ENCODE peak calls at places on chromosome 18, in ten cellular contexts. One of them, this sample, is unnamed.

GRCh38 chr18:32470136-32470712 is 458 bp downstream of the GAREM1 start:
- DNase-seq in ovary: peak; percentile 66
- DNase-seq in IMR-90: peak; percentile 17
- DNase-seq in esophagus squamous epithelium: no peak
- DNase-seq in spleen: peak; percentile 80
- DNase-seq in uterus: peak; percentile 35
- DNase-seq in A549: peak; percentile 28
- DNase-seq in tibial nerve: no peak
- DNase-seq in NB4: peak; percentile 28
- DNase-seq in HepG2: no peak
- DNase-seq in this sample: peak; percentile 26

GRCh38 chr18:36672437-36673344 is 156.1 kb downstream of the TPGS2 start:
- DNase-seq in esophagus squamous epithelium: no peak
- DNase-seq in IMR-90: peak; percentile 67
- DNase-seq in spleen: no peak
- DNase-seq in ovary: no peak
- DNase-seq in HepG2: no peak
- DNase-seq in uterus: no peak
- DNase-seq in NB4: peak; percentile 38
- DNase-seq in A549: peak; percentile 31
- DNase-seq in tibial nerve: no peak
- DNase-seq in this sample: peak; percentile 89

GRCh38 chr18:35344736-35345459 is 678 bp upstream of the ZNF24 start:
- DNase-seq in HepG2: no peak
- DNase-seq in spleen: peak; percentile 79
- DNase-seq in NB4: no peak
- DNase-seq in uterus: no peak
- DNase-seq in ovary: peak; percentile 39
- DNase-seq in esophagus squamous epithelium: no peak
- DNase-seq in tibial nerve: no peak
- DNase-seq in IMR-90: no peak
- DNase-seq in A549: no peak
- DNase-seq in this sample: no peak

GRCh38 chr18:8610442-8610801 is 1.2 kb downstream of the RAB12 start:
- DNase-seq in ovary: no peak
- DNase-seq in tibial nerve: no peak
- DNase-seq in A549: no peak
- DNase-seq in uterus: no peak
- DNase-seq in NB4: peak; percentile 40
- DNase-seq in spleen: no peak
- DNase-seq in HepG2: no peak
- DNase-seq in IMR-90: peak; percentile 19
- DNase-seq in esophagus squamous epithelium: no peak
- DNase-seq in this sample: no peak

GRCh38 chr18:74791501-74792188 is 194.0 kb downstream of the ZNF407 start:
- DNase-seq in IMR-90: no peak
- DNase-seq in tibial nerve: no peak
- DNase-seq in spleen: no peak
- DNase-seq in ovary: no peak
- DNase-seq in A549: no peak
- DNase-seq in esophagus squamous epithelium: no peak
- DNase-seq in HepG2: no peak
- DNase-seq in NB4: no peak
- DNase-seq in uterus: no peak
- DNase-seq in this sample: no peak

GRCh38 chr18:31102941-31103340 is 720 bp upstream of the DSC2 start:
- DNase-seq in ovary: no peak
- DNase-seq in tibial nerve: no peak
- DNase-seq in NB4: no peak
- DNase-seq in HepG2: no peak
- DNase-seq in IMR-90: no peak
- DNase-seq in A549: no peak
- DNase-seq in esophagus squamous epithelium: no peak
- DNase-seq in uterus: no peak
- DNase-seq in spleen: no peak
- DNase-seq in this sample: no peak

GRCh38 chr18:49693276-49694005 is 119.9 kb downstream of the ACAA2 start:
- DNase-seq in HepG2: no peak
- DNase-seq in NB4: peak; percentile 36
- DNase-seq in A549: no peak
- DNase-seq in IMR-90: no peak
- DNase-seq in tibial nerve: no peak
- DNase-seq in spleen: no peak
- DNase-seq in uterus: no peak
- DNase-seq in esophagus squamous epithelium: no peak
- DNase-seq in ovary: no peak
- DNase-seq in this sample: no peak

GRCh38 chr18:3468833-3469232 is 18.9 kb downstream of the TGIF1 start:
- DNase-seq in IMR-90: no peak
- DNase-seq in ovary: no peak
- DNase-seq in spleen: no peak
- DNase-seq in esophagus squamous epithelium: no peak
- DNase-seq in NB4: peak; percentile 48
- DNase-seq in tibial nerve: no peak
- DNase-seq in A549: peak; percentile 61
- DNase-seq in uterus: no peak
- DNase-seq in HepG2: no peak
- DNase-seq in this sample: no peak

GRCh38 chr18:34511879-34512278 is 198.2 kb upstream of the DTNA start:
- DNase-seq in uterus: no peak
- DNase-seq in esophagus squamous epithelium: no peak
- DNase-seq in ovary: no peak
- DNase-seq in IMR-90: no peak
- DNase-seq in tibial nerve: no peak
- DNase-seq in HepG2: no peak
- DNase-seq in A549: no peak
- DNase-seq in spleen: no peak
- DNase-seq in NB4: no peak
- DNase-seq in this sample: no peak

GRCh38 chr18:13376841-13377351 is 158.3 kb downstream of the LDLRAD4 start:
- DNase-seq in HepG2: no peak
- DNase-seq in IMR-90: no peak
- DNase-seq in uterus: no peak
- DNase-seq in NB4: no peak
- DNase-seq in A549: no peak
- DNase-seq in spleen: no peak
- DNase-seq in esophagus squamous epithelium: no peak
- DNase-seq in tibial nerve: no peak
- DNase-seq in ovary: no peak
- DNase-seq in this sample: no peak

GRCh38 chr18:38940863-38941531 is 1375.4 kb upstream of the CELF4 start:
- DNase-seq in NB4: peak; percentile 63
- DNase-seq in esophagus squamous epithelium: no peak
- DNase-seq in A549: peak; percentile 70
- DNase-seq in IMR-90: peak; percentile 53
- DNase-seq in spleen: no peak
- DNase-seq in uterus: no peak
- DNase-seq in ovary: no peak
- DNase-seq in tibial nerve: no peak
- DNase-seq in HepG2: peak; percentile 57
- DNase-seq in this sample: no peak

GRCh38 chr18:42045346-42045745 is 90.3 kb downstream of the PIK3C3 start:
- DNase-seq in spleen: no peak
- DNase-seq in tibial nerve: no peak
- DNase-seq in esophagus squamous epithelium: no peak
- DNase-seq in A549: no peak
- DNase-seq in NB4: no peak
- DNase-seq in IMR-90: peak; percentile 22
- DNase-seq in uterus: no peak
- DNase-seq in HepG2: peak; percentile 13
- DNase-seq in ovary: no peak
- DNase-seq in this sample: no peak

GRCh38 chr18:14912967-14913366 is 165.0 kb downstream of the ANKRD30B start:
- DNase-seq in esophagus squamous epithelium: no peak
- DNase-seq in NB4: no peak
- DNase-seq in spleen: no peak
- DNase-seq in uterus: no peak
- DNase-seq in tibial nerve: no peak
- DNase-seq in ovary: no peak
- DNase-seq in IMR-90: no peak
- DNase-seq in A549: no peak
- DNase-seq in HepG2: no peak
- DNase-seq in this sample: no peak

GRCh38 chr18:38587571-38587970 is 1022.0 kb upstream of the CELF4 start:
- DNase-seq in esophagus squamous epithelium: no peak
- DNase-seq in HepG2: no peak
- DNase-seq in tibial nerve: no peak
- DNase-seq in ovary: no peak
- DNase-seq in A549: no peak
- DNase-seq in NB4: no peak
- DNase-seq in IMR-90: no peak
- DNase-seq in uterus: no peak
- DNase-seq in spleen: no peak
- DNase-seq in this sample: no peak

GRCh38 chr18:45012286-45012685 is 331.6 kb downstream of the SETBP1 start:
- DNase-seq in HepG2: no peak
- DNase-seq in ovary: no peak
- DNase-seq in A549: no peak
- DNase-seq in tibial nerve: no peak
- DNase-seq in NB4: peak; percentile 23
- DNase-seq in esophagus squamous epithelium: no peak
- DNase-seq in spleen: no peak
- DNase-seq in IMR-90: no peak
- DNase-seq in uterus: no peak
- DNase-seq in this sample: no peak

GRCh38 chr18:48983793-48984437 is 33.1 kb upstream of the SMAD7 start:
- DNase-seq in spleen: no peak
- DNase-seq in esophagus squamous epithelium: no peak
- DNase-seq in ovary: no peak
- DNase-seq in NB4: peak; percentile 33
- DNase-seq in IMR-90: peak; percentile 18
- DNase-seq in HepG2: peak; percentile 63
- DNase-seq in uterus: no peak
- DNase-seq in A549: no peak
- DNase-seq in tibial nerve: no peak
- DNase-seq in this sample: no peak

GRCh38 chr18:62655520-62656219 is 59.7 kb upstream of the PHLPP1 start:
- DNase-seq in NB4: no peak
- DNase-seq in A549: no peak
- DNase-seq in HepG2: no peak
- DNase-seq in IMR-90: no peak
- DNase-seq in uterus: no peak
- DNase-seq in ovary: no peak
- DNase-seq in tibial nerve: no peak
- DNase-seq in esophagus squamous epithelium: no peak
- DNase-seq in spleen: no peak
- DNase-seq in this sample: no peak

GRCh38 chr18:43605224-43605623 is 327.9 kb upstream of the SYT4 start:
- DNase-seq in ovary: no peak
- DNase-seq in A549: no peak
- DNase-seq in NB4: no peak
- DNase-seq in uterus: no peak
- DNase-seq in tibial nerve: no peak
- DNase-seq in IMR-90: no peak
- DNase-seq in esophagus squamous epithelium: no peak
- DNase-seq in spleen: no peak
- DNase-seq in HepG2: no peak
- DNase-seq in this sample: no peak

GRCh38 chr18:13435596-13436333 is 217.2 kb downstream of the LDLRAD4 start:
- DNase-seq in tibial nerve: no peak
- DNase-seq in IMR-90: no peak
- DNase-seq in uterus: peak; percentile 40
- DNase-seq in NB4: no peak
- DNase-seq in ovary: no peak
- DNase-seq in esophagus squamous epithelium: no peak
- DNase-seq in spleen: no peak
- DNase-seq in HepG2: no peak
- DNase-seq in A549: peak; percentile 42
- DNase-seq in this sample: no peak

DNA sequence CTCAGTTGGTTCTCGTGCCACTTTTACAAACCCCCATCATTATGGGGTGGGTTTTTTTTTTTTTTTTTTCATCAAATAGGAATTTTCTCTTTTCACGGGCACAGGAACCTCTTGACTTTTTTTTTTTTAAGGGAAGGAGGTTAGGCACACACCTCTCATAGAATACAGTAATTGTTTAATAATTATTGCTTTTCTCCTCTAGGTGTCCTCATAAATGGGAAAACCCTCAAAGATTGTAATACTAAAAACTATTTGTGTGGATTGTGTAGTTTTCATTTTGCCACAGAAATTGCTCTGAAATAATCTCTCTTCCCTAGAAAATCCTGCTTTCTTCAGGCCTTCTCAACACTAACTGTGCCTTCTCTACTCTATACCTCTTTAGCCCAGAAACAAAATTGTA is 147.3 kb downstream of the GREB1L start:
- DNase-seq in IMR-90: no peak
- DNase-seq in esophagus squamous epithelium: no peak
- DNase-seq in uterus: no peak
- DNase-seq in A549: no peak
- DNase-seq in HepG2: no peak
- DNase-seq in tibial nerve: no peak
- DNase-seq in NB4: no peak
- DNase-seq in spleen: no peak
- DNase-seq in ovary: no peak
- DNase-seq in this sample: no peak
- TF ChIP-seq CTCF in IMR-90: no peak
- TF ChIP-seq CTCF in esophagus squamous epithelium: no peak
- TF ChIP-seq CTCF in uterus: no peak
- TF ChIP-seq CTCF in A549: peak; percentile 17
- TF ChIP-seq CTCF in HepG2: no peak
- TF ChIP-seq CTCF in tibial nerve: no peak
- TF ChIP-seq CTCF in NB4: no peak
- TF ChIP-seq CTCF in spleen: no peak
- TF ChIP-seq CTCF in ovary: no peak
- TF ChIP-seq CTCF in this sample: no peak

GRCh38 chr18:26862084-26862483 is 3.4 kb downstream of the AQP4 start:
- DNase-seq in ovary: no peak
- DNase-seq in A549: no peak
- DNase-seq in spleen: no peak
- DNase-seq in HepG2: no peak
- DNase-seq in IMR-90: no peak
- DNase-seq in esophagus squamous epithelium: no peak
- DNase-seq in uterus: no peak
- DNase-seq in tibial nerve: no peak
- DNase-seq in NB4: no peak
- DNase-seq in this sample: no peak
- H3K4me3 ChIP-seq in ovary: no peak overlapping the region
- H3K4me3 ChIP-seq in A549: no peak overlapping the region
- H3K4me3 ChIP-seq in spleen: no peak overlapping the region
- H3K4me3 ChIP-seq in HepG2: no peak overlapping the region
- H3K4me3 ChIP-seq in IMR-90: no peak overlapping the region
- H3K4me3 ChIP-seq in esophagus squamous epithelium: no peak overlapping the region
- H3K4me3 ChIP-seq in uterus: no peak overlapping the region
- H3K4me3 ChIP-seq in tibial nerve: no peak overlapping the region
- H3K4me3 ChIP-seq in NB4: no peak overlapping the region
- H3K4me3 ChIP-seq in this sample: no peak overlapping the region

GRCh38 chr18:23258566-23259265 is 123.4 kb downstream of the CABLES1 start:
- DNase-seq in spleen: no peak
- DNase-seq in uterus: no peak
- DNase-seq in A549: no peak
- DNase-seq in NB4: no peak
- DNase-seq in esophagus squamous epithelium: no peak
- DNase-seq in HepG2: no peak
- DNase-seq in tibial nerve: no peak
- DNase-seq in IMR-90: no peak
- DNase-seq in ovary: no peak
- DNase-seq in this sample: no peak
- TF ChIP-seq POLR2A in spleen: no peak
- TF ChIP-seq POLR2A in uterus: no peak
- TF ChIP-seq POLR2A in A549: no peak
- TF ChIP-seq POLR2A in NB4: no peak
- TF ChIP-seq POLR2A in esophagus squamous epithelium: no peak
- TF ChIP-seq POLR2A in HepG2: no peak
- TF ChIP-seq POLR2A in tibial nerve: no peak
- TF ChIP-seq POLR2A in IMR-90: no peak
- TF ChIP-seq POLR2A in ovary: no peak
- TF ChIP-seq POLR2A in this sample: no peak

GRCh38 chr18:53864758-53865157 is 359.7 kb downstream of the MBD2 start:
- DNase-seq in A549: no peak
- DNase-seq in tibial nerve: no peak
- DNase-seq in ovary: no peak
- DNase-seq in HepG2: no peak
- DNase-seq in IMR-90: no peak
- DNase-seq in spleen: no peak
- DNase-seq in uterus: no peak
- DNase-seq in esophagus squamous epithelium: no peak
- DNase-seq in NB4: no peak
- DNase-seq in this sample: no peak
- TF ChIP-seq CTCF in A549: no peak
- TF ChIP-seq CTCF in tibial nerve: no peak
- TF ChIP-seq CTCF in ovary: no peak
- TF ChIP-seq CTCF in HepG2: no peak
- TF ChIP-seq CTCF in IMR-90: no peak
- TF ChIP-seq CTCF in spleen: no peak
- TF ChIP-seq CTCF in uterus: no peak
- TF ChIP-seq CTCF in esophagus squamous epithelium: no peak
- TF ChIP-seq CTCF in NB4: no peak
- TF ChIP-seq CTCF in this sample: no peak